ENCODE peak calls at places on chromosome 7, in seven cellular contexts. L, J, U, X, Z, K and B are unnamed samples.

GRCh38 chr7:113086431-113086888 is at the start of gene GPR85:
- DNase-seq in L (peak; percentile 41), J (peak; percentile 38), U (peak; percentile 53), X (peak; percentile 48), Z (peak; percentile 79), K (peak; percentile 33), B (peak; percentile 17)

GRCh38 chr7:31448649-31449048 is 65.2 kb upstream of the ITPRID1 start:
- DNase-seq in L (no peak), J (no peak), U (no peak), X (no peak), Z (no peak), K (no peak), B (no peak)

GRCh38 chr7:69770613-69771012 is 172.3 kb downstream of the AUTS2 start:
- DNase-seq in L (no peak), J (no peak), U (no peak), X (no peak), Z (no peak), K (no peak), B (no peak)

GRCh38 chr7:80923211-80923612 is 4.4 kb upstream of the SEMA3C start:
- DNase-seq in L (no peak), J (no peak), U (peak; percentile 81), X (no peak), Z (peak; percentile 83), K (peak; percentile 94), B (no peak)

GRCh38 chr7:139747662-139748372 is 30.0 kb downstream of the HIPK2 start:
- DNase-seq in L (no peak), J (no peak), U (no peak), X (no peak), Z (no peak), K (no peak), B (no peak)

GRCh38 chr7:44470080-44470479 is 20.4 kb downstream of the NUDCD3 start:
- DNase-seq in L (no peak), J (no peak), U (no peak), X (no peak), Z (no peak), K (no peak), B (no peak)

GRCh38 chr7:117470777-117471176 is 9.0 kb upstream of the CFTR start:
- DNase-seq in L (no peak), J (peak; percentile 33), U (no peak), X (peak; percentile 69), Z (peak; percentile 66), K (no peak), B (no peak)

GRCh38 chr7:25982684-25983083 is 169.3 kb upstream of the NFE2L3 start:
- DNase-seq in L (no peak), J (no peak), U (no peak), X (no peak), Z (no peak), K (no peak), B (no peak)

GRCh38 chr7:92645114-92645497 is 54.9 kb upstream of the FAM133B start:
- DNase-seq in L (no peak), J (no peak), U (no peak), X (no peak), Z (no peak), K (no peak), B (no peak)

GRCh38 chr7:100476903-100477870 is 1.8 kb downstream of the TSC22D4 start:
- DNase-seq in L (no peak), J (peak; percentile 75), U (no peak), X (no peak), Z (no peak), K (no peak), B (peak; percentile 64)

GRCh38 chr7:74092964-74093339 is 9.3 kb downstream of the LIMK1 start:
- DNase-seq in L (peak; percentile 32), J (peak; percentile 58), U (no peak), X (no peak), Z (no peak), K (no peak), B (peak; percentile 61)

GRCh38 chr7:44574286-44574872 is 671 bp upstream of the DDX56 start:
- DNase-seq in L (no peak), J (no peak), U (no peak), X (no peak), Z (no peak), K (no peak), B (no peak)

GRCh38 chr7:1856161-1856965 is 186.3 kb downstream of the ELFN1 start:
- DNase-seq in L (no peak), J (peak; percentile 18), U (no peak), X (peak; percentile 46), Z (no peak), K (no peak), B (no peak)

GRCh38 chr7:129832701-129833227 is 120.0 kb downstream of the UBE2H start:
- DNase-seq in L (no peak), J (no peak), U (no peak), X (no peak), Z (no peak), K (no peak), B (no peak)

GRCh38 chr7:132239422-132239994 is 336.8 kb downstream of the PLXNA4 start:
- DNase-seq in L (no peak), J (no peak), U (no peak), X (no peak), Z (no peak), K (peak; percentile 40), B (no peak)

GRCh38 chr7:155168607-155169006 is 98.5 kb downstream of the HTR5A start:
- DNase-seq in L (no peak), J (no peak), U (no peak), X (no peak), Z (no peak), K (no peak), B (no peak)

GRCh38 chr7:41861642-41862041 is 158.8 kb upstream of the INHBA start:
- DNase-seq in L (no peak), J (no peak), U (no peak), X (no peak), Z (no peak), K (no peak), B (no peak)

GRCh38 chr7:91348686-91349085 is 84.5 kb downstream of the FZD1 start:
- DNase-seq in L (no peak), J (no peak), U (no peak), X (no peak), Z (no peak), K (no peak), B (no peak)